ENCODE peak calls at places on chromosomes 2 and 18, in seven cellular contexts. X is non-pigmented ciliary epithelial cell; V is stimulated activated CD8-positive, alpha-beta memory T cell treated with anti-CD3 and anti-CD28 coated beads, Interleukin-4, amount 100 ng/mL, for 1 hour; R is WTC11; C is iris pigment epithelial cell; M is AG08396; U is activated naive CD4-positive, alpha-beta T cell treated with anti-CD3 and anti-CD28 coated beads, Interleukin-2, amount 50 U/mL, for 16 hours. L is an unnamed sample.

GRCh38 chr18:10860382-10860781 is 289.0 kb downstream of the PIEZO2 start:
- DNase-seq in X (no peak), V (no peak), R (no peak), C (no peak), M (no peak), U (no peak), L (no peak)

GRCh38 chr2:11075221-11075620 is 80.0 kb upstream of the SLC66A3 start:
- DNase-seq in X (no peak), V (no peak), R (no peak), C (no peak), M (no peak), U (no peak), L (no peak)

GRCh38 chr2:107025869-107026380 is 140.0 kb upstream of the ST6GAL2 start:
- DNase-seq in X (no peak), V (no peak), R (no peak), C (peak), M (no peak), U (no peak), L (peak)

GRCh38 chr2:54551123-54551756 is 95.1 kb downstream of the SPTBN1 start:
- DNase-seq in X (no peak), V (no peak), R (peak), C (no peak), M (no peak), U (no peak), L (no peak)

GRCh38 chr2:201116115-201116958 is at the start of gene CFLAR:
- DNase-seq in X (no peak), V (peak), R (peak), C (peak), M (peak), U (peak), L (peak)

GRCh38 chr2:75787532-75788132 is 76.9 kb upstream of the GCFC2 start:
- DNase-seq in X (peak), V (no peak), R (no peak), C (peak), M (peak), U (no peak), L (peak)

GRCh38 chr18:38695559-38696270 is 1130.1 kb upstream of the CELF4 start:
- DNase-seq in X (peak), V (no peak), R (no peak), C (peak), M (no peak), U (no peak), L (no peak)

GRCh38 chr2:133026536-133027177 is 356.7 kb upstream of the LYPD1 start:
- DNase-seq in X (no peak), V (no peak), R (peak), C (peak), M (peak), U (no peak), L (no peak)

GRCh38 chr18:4549164-4549920 is 94.2 kb upstream of the DLGAP1 start:
- DNase-seq in X (no peak), V (no peak), R (no peak), C (no peak), M (no peak), U (no peak), L (no peak)

GRCh38 chr2:128422571-128422970 is 103.9 kb upstream of the HS6ST1 start:
- DNase-seq in X (peak), V (no peak), R (no peak), C (peak), M (peak), U (no peak), L (peak)

GRCh38 chr2:205852457-205852856 is 170.2 kb downstream of the NRP2 start:
- DNase-seq in X (no peak), V (no peak), R (no peak), C (no peak), M (no peak), U (no peak), L (no peak)

GRCh38 chr18:11996190-11996754 is 15.0 kb downstream of the IMPA2 start:
- DNase-seq in X (no peak), V (no peak), R (no peak), C (no peak), M (no peak), U (no peak), L (no peak)

GRCh38 chr18:26482567-26482966 is 65.8 kb downstream of the KCTD1 start:
- DNase-seq in X (no peak), V (no peak), R (peak), C (peak), M (no peak), U (no peak), L (no peak)

GRCh38 chr2:10717630-10718029 is 3.8 kb upstream of the ATP6V1C2 start:
- DNase-seq in X (peak), V (no peak), R (no peak), C (peak), M (peak), U (no peak), L (peak)

GRCh38 chr2:160513120-160513519 is 19.5 kb upstream of the RBMS1 start:
- DNase-seq in X (no peak), V (no peak), R (no peak), C (no peak), M (no peak), U (no peak), L (no peak)

GRCh38 chr18:73715228-73715670 is 432.4 kb downstream of the FBXO15 start:
- DNase-seq in X (no peak), V (no peak), R (no peak), C (no peak), M (peak), U (no peak), L (no peak)

GRCh38 chr2:101400048-101400447 is 12.7 kb upstream of the CREG2 start:
- DNase-seq in X (no peak), V (no peak), R (no peak), C (peak), M (no peak), U (no peak), L (no peak)

GRCh38 chr2:120859814-120860578 is 124.3 kb downstream of the GLI2 start:
- DNase-seq in X (no peak), V (no peak), R (no peak), C (no peak), M (no peak), U (no peak), L (no peak)

GRCh38 chr18:44826418-44827259 is 146.0 kb downstream of the SETBP1 start:
- DNase-seq in X (peak), V (no peak), R (no peak), C (peak), M (peak), U (no peak), L (peak)

GRCh38 chr2:20322527-20323300 is 27.9 kb downstream of the PUM2 start:
- DNase-seq in X (no peak), V (no peak), R (no peak), C (no peak), M (no peak), U (no peak), L (no peak)

GRCh38 chr18:53056064-53056463 is 716.1 kb downstream of the DCC start:
- DNase-seq in X (no peak), V (no peak), R (no peak), C (no peak), M (no peak), U (no peak), L (no peak)

GRCh38 chr2:11457935-11458334 is 8.0 kb downstream of the E2F6 start:
- DNase-seq in X (no peak), V (no peak), R (no peak), C (no peak), M (no peak), U (no peak), L (no peak)

GRCh38 chr2:204899983-204900382 is 354.7 kb downstream of the PARD3B start:
- DNase-seq in X (no peak), V (no peak), R (no peak), C (no peak), M (no peak), U (no peak), L (no peak)

GRCh38 chr2:12624911-12625598 is 91.7 kb upstream of the TRIB2 start:
- DNase-seq in X (no peak), V (no peak), R (peak), C (no peak), M (no peak), U (no peak), L (no peak)

GRCh38 chr2:126751477-126751876 is 95.5 kb downstream of the GYPC start:
- DNase-seq in X (no peak), V (no peak), R (no peak), C (no peak), M (no peak), U (no peak), L (no peak)

GRCh38 chr2:52563144-52563543 is 1204.5 kb upstream of the CHAC2 start:
- DNase-seq in X (no peak), V (no peak), R (no peak), C (no peak), M (no peak), U (no peak), L (no peak)

GRCh38 chr2:63424329-63425078 is 163.8 kb downstream of the WDPCP start:
- DNase-seq in X (no peak), V (no peak), R (peak), C (peak), M (peak), U (no peak), L (peak)

GRCh38 chr18:2656237-2657042 is 914 bp downstream of the SMCHD1 start:
- DNase-seq in X (no peak), V (no peak), R (peak), C (peak), M (peak), U (peak), L (peak)

GRCh38 chr2:8202139-8202538 is 479.7 kb upstream of the ID2 start:
- DNase-seq in X (no peak), V (no peak), R (no peak), C (no peak), M (no peak), U (no peak), L (no peak)

GRCh38 chr2:29193681-29194080 is 78.5 kb downstream of the CLIP4 start:
- DNase-seq in X (no peak), V (no peak), R (no peak), C (no peak), M (no peak), U (no peak), L (no peak)

GRCh38 chr18:60064271-60064670 is 164.5 kb downstream of the PMAIP1 start:
- DNase-seq in X (no peak), V (no peak), R (no peak), C (no peak), M (no peak), U (no peak), L (peak)

GRCh38 chr2:189147989-189148388 is 31.6 kb downstream of the COL5A2 start:
- DNase-seq in X (no peak), V (no peak), R (no peak), C (no peak), M (no peak), U (no peak), L (no peak)

GRCh38 chr18:34643982-34644381 is 66.1 kb upstream of the DTNA start:
- DNase-seq in X (no peak), V (no peak), R (no peak), C (no peak), M (no peak), U (no peak), L (no peak)

GRCh38 chr18:23900979-23901378 is 113.6 kb upstream of the TTC39C start:
- DNase-seq in X (no peak), V (no peak), R (peak), C (no peak), M (no peak), U (no peak), L (no peak)

GRCh38 chr2:237214281-237214680 is 128.6 kb downstream of the COPS8 start:
- DNase-seq in X (no peak), V (no peak), R (no peak), C (no peak), M (no peak), U (no peak), L (no peak)

GRCh38 chr2:102186676-102187190 is at the start of gene IL1RL2:
- DNase-seq in X (no peak), V (no peak), R (no peak), C (no peak), M (no peak), U (no peak), L (no peak)

GRCh38 chr2:181774601-181775179 is 94.4 kb upstream of the NEUROD1 start:
- DNase-seq in X (no peak), V (no peak), R (no peak), C (peak), M (no peak), U (no peak), L (no peak)